ENCODE peak calls at places on chromosome 9, in nine cellular contexts. R is ovary, E is endothelial cell, G is cardiac fibroblast, F is mucosa of descending colon, W is glutamatergic neuron, I is tibial artery, A is WTC11, O is dorsolateral prefrontal cortex. X is an unnamed sample.

GRCh38 chr9:134171316-134172197 is 7.2 kb upstream of the RNU6ATAC start:
- DNase-seq in R (peak; percentile 87), E (no peak), G (peak; percentile 73), F (no peak), W (no peak), I (no peak), A (no peak), O (no peak), X (no peak)

GRCh38 chr9:11338130-11338529 is 725.3 kb upstream of the PTPRD start:
- DNase-seq in R (no peak), E (no peak), G (no peak), F (no peak), W (no peak), I (no peak), A (no peak), O (no peak), X (no peak)

GRCh38 chr9:133387680-133388079 is 11.5 kb downstream of the STKLD1 start:
- DNase-seq in R (no peak), E (no peak), G (no peak), F (no peak), W (no peak), I (no peak), A (no peak), O (no peak), X (no peak)

GRCh38 chr9:135910757-135911156 is 3.4 kb upstream of the CAMSAP1 start:
- DNase-seq in R (no peak), E (no peak), G (no peak), F (no peak), W (no peak), I (peak; percentile 34), A (no peak), O (peak; percentile 22), X (no peak)

GRCh38 chr9:106897223-106897622 is 34.3 kb downstream of the ZNF462 start:
- DNase-seq in R (no peak), E (no peak), G (peak; percentile 64), F (no peak), W (no peak), I (no peak), A (no peak), O (no peak), X (no peak)

GRCh38 chr9:97318433-97318832 is 11.0 kb downstream of the CCDC180 start:
- DNase-seq in R (no peak), E (no peak), G (no peak), F (no peak), W (no peak), I (no peak), A (no peak), O (no peak), X (no peak)

GRCh38 chr9:14372437-14373318 is 58.7 kb upstream of the NFIB start:
- DNase-seq in R (peak; percentile 39), E (peak; percentile 54), G (peak; percentile 77), F (no peak), W (no peak), I (no peak), A (no peak), O (no peak), X (peak; percentile 39)

GRCh38 chr9:33128570-33128969 is 38.6 kb downstream of the B4GALT1 start:
- DNase-seq in R (no peak), E (no peak), G (no peak), F (no peak), W (no peak), I (no peak), A (no peak), O (no peak), X (no peak)

GRCh38 chr9:113807173-113808061 is 68.7 kb upstream of the ZNF618 start:
- DNase-seq in R (peak; percentile 37), E (peak; percentile 54), G (peak; percentile 76), F (no peak), W (peak; percentile 56), I (no peak), A (peak; percentile 67), O (peak; percentile 51), X (no peak)

GRCh38 chr9:14033067-14033466 is 280.9 kb downstream of the NFIB start:
- DNase-seq in R (no peak), E (no peak), G (no peak), F (no peak), W (no peak), I (no peak), A (no peak), O (no peak), X (no peak)

GRCh38 chr9:109297899-109298298 is 23.0 kb downstream of the EPB41L4B start:
- DNase-seq in R (no peak), E (no peak), G (peak; percentile 34), F (no peak), W (no peak), I (no peak), A (no peak), O (no peak), X (no peak)

GRCh38 chr9:15618540-15619331 is 65.9 kb downstream of the CCDC171 start:
- DNase-seq in R (no peak), E (no peak), G (no peak), F (no peak), W (no peak), I (no peak), A (no peak), O (no peak), X (peak; percentile 48)

GRCh38 chr9:6197330-6197729 is 18.3 kb upstream of the IL33 start:
- DNase-seq in R (no peak), E (peak; percentile 28), G (peak; percentile 63), F (no peak), W (no peak), I (no peak), A (no peak), O (no peak), X (no peak)

GRCh38 chr9:22097712-22098111 is 88.6 kb upstream of the CDKN2B start:
- DNase-seq in R (no peak), E (no peak), G (peak; percentile 78), F (no peak), W (no peak), I (no peak), A (no peak), O (no peak), X (no peak)

GRCh38 chr9:33498387-33498786 is 24.7 kb upstream of the NOL6 start:
- DNase-seq in R (no peak), E (no peak), G (peak; percentile 47), F (no peak), W (no peak), I (no peak), A (no peak), O (no peak), X (no peak)

GRCh38 chr9:16092627-16093091 is 539.8 kb downstream of the CCDC171 start:
- DNase-seq in R (peak; percentile 34), E (no peak), G (peak; percentile 57), F (no peak), W (no peak), I (no peak), A (no peak), O (no peak), X (no peak)

GRCh38 chr9:134026561-134026960 is 1.3 kb downstream of the BRD3OS start:
- DNase-seq in R (no peak), E (no peak), G (no peak), F (peak; percentile 71), W (peak; percentile 61), I (peak; percentile 72), A (no peak), O (no peak), X (no peak)

GRCh38 chr9:7509586-7509985 is 290.0 kb downstream of the DMAC1 start:
- DNase-seq in R (no peak), E (no peak), G (peak; percentile 3), F (no peak), W (no peak), I (no peak), A (no peak), O (no peak), X (no peak)

GRCh38 chr9:79302002-79302401 is 269.8 kb upstream of the TLE4 start:
- DNase-seq in R (no peak), E (no peak), G (peak; percentile 1), F (no peak), W (no peak), I (no peak), A (no peak), O (no peak), X (no peak)

GRCh38 chr9:4197548-4197947 is 102.3 kb downstream of the GLIS3 start:
- DNase-seq in R (no peak), E (no peak), G (no peak), F (no peak), W (no peak), I (no peak), A (peak; percentile 16), O (no peak), X (no peak)
- TF ChIP-seq CTCF in R (no peak), E (peak; percentile 68), G (peak; percentile 64), F (no peak), W (peak; percentile 48), I (no peak), A (peak; percentile 63), O (peak; percentile 58), X (no peak)

DNA sequence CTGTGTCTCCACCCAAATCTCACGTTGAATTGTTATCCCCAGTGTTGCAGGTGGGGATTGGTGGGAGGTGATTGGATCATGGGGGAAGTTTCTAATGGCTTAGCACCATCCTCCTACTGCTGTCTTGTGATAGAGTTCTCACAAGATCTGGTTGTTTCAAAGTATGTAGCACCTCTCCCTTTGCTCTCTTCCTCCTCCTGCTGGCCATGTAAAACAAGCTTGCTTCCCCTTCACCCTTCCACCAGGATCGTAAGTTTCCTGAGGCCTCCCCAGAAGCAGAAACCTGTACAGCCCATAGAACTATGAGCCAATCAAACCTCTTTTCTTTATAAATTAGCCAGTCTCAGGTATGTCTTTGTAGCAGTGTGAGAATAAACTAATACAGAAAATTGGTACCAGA is 214.7 kb upstream of the C9orf72 start:
- DNase-seq in R (no peak), E (no peak), G (no peak), F (no peak), W (no peak), I (no peak), A (peak; percentile 26), O (no peak), X (no peak)
- TF ChIP-seq CTCF in R (no peak), E (no peak), G (peak; percentile 47), F (no peak), W (no peak), I (no peak), A (peak; percentile 34), O (no peak), X (no peak)

DNA sequence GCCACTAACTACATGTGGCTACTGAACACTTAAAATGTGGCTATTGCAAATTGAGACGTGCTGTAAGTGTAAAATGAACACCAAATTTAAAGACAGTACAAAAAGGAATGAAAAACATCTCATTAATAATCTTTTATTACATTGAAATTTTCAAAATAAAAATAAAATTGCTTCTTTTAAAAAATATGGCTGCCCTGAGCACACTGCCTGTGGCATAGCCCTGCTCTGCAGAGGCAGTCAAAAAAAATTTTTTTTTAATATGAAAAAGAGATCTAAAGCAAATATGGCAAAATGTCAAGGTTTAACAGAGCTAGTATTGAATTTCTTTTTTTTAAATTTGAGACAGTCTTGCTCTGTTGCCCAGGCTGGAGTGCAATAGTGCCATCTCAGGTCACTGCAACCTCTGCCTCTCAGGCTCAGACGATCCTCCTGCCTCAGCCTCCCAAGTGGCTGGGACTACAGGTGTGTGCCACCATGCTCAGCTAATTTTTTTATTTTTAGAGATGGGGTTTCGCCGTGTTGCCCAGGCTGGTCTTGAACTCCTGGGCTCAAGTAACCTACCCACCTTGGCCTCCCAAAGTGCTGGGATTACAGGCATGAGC is 25.6 kb downstream of the CARNMT1 start:
- DNase-seq in R (no peak), E (no peak), G (no peak), F (no peak), W (no peak), I (no peak), A (no peak), O (no peak), X (no peak)
- TF ChIP-seq CTCF in R (no peak), E (peak; percentile 39), G (no peak), F (no peak), W (peak; percentile 55), I (no peak), A (no peak), O (no peak), X (peak; percentile 3)

GRCh38 chr9:121169094-121169601 is 32.5 kb downstream of the RAB14 start:
- DNase-seq in R (peak; percentile 28), E (peak; percentile 18), G (peak; percentile 41), F (no peak), W (peak; percentile 19), I (no peak), A (no peak), O (no peak), X (no peak)
- TF ChIP-seq CTCF in R (peak; percentile 14), E (peak; percentile 50), G (peak; percentile 52), F (no peak), W (peak; percentile 58), I (peak; percentile 41), A (no peak), O (peak; percentile 26), X (peak; percentile 40)